ENCODE peak calls at places on chromosome 5, in seven cellular contexts. K is head of caudate nucleus; Q is activated naive CD8-positive, alpha-beta T cell treated with anti-CD3 and anti-CD28 coated beads, Interleukin-2, amount 50 U/mL, for 16 hours; X is sciatic nerve; E is non-pigmented ciliary epithelial cell; V is NCI-H2171 treated with DMSO at 0.1 percent for 48 hours; A is RCC 7860. S is an unnamed sample.

GRCh38 chr5:156529902-156530301 is 202.9 kb downstream of the SGCD start:
- DNase-seq in Q (no peak), X (no peak), A (no peak), E (no peak), K (no peak), V (no peak), S (no peak)

GRCh38 chr5:58462623-58463230 is 2.8 kb upstream of the PLK2 start:
- DNase-seq in X (no peak), Q (no peak), K (no peak), V (peak), E (no peak), A (peak), S (peak)

GRCh38 chr5:17248999-17249634 is 31.7 kb downstream of the BASP1 start:
- DNase-seq in Q (no peak), E (peak), K (no peak), X (no peak), A (peak), V (peak), S (no peak)

GRCh38 chr5:78597068-78597857 is 51.3 kb downstream of the LHFPL2 start:
- DNase-seq in Q (no peak), V (no peak), A (peak), K (no peak), X (no peak), E (no peak), S (no peak)

GRCh38 chr5:157076558-157076957 is 17.6 kb upstream of the HAVCR1 start:
- DNase-seq in A (peak), E (peak), K (no peak), V (no peak), Q (no peak), X (no peak), S (no peak)

GRCh38 chr5:137565450-137565849 is 66.3 kb upstream of the SPOCK1 start:
- DNase-seq in V (no peak), A (no peak), X (no peak), K (no peak), E (no peak), Q (no peak), S (no peak)

GRCh38 chr5:41871866-41872265 is 1.6 kb upstream of the OXCT1 start:
- DNase-seq in X (no peak), Q (no peak), A (no peak), V (no peak), E (no peak), K (peak), S (peak)

GRCh38 chr5:115450741-115451140 is 93.8 kb downstream of the FEM1C start:
- DNase-seq in E (no peak), Q (no peak), K (no peak), X (no peak), V (no peak), A (peak), S (no peak)